ENCODE peak calls at places on chromosomes 5 and 9, in seven cellular contexts. R, K, E, G, T, A and C are unnamed samples.

GRCh38 chr5:111502976-111503375 is 9.4 kb downstream of the STARD4 start:
- DNase-seq in R (no peak), K (no peak), E (no peak), G (no peak), T (no peak), A (no peak), C (no peak)

GRCh38 chr9:119839888-119840287 is 470.7 kb upstream of the BRINP1 start:
- DNase-seq in R (no peak), K (no peak), E (no peak), G (no peak), T (no peak), A (no peak), C (no peak)

GRCh38 chr9:116271991-116272390 is 118.4 kb downstream of the PAPPA start:
- DNase-seq in R (no peak), K (no peak), E (no peak), G (no peak), T (no peak), A (no peak), C (no peak)

GRCh38 chr5:150661086-150661485 is at the start of gene MYOZ3:
- DNase-seq in R (no peak), K (no peak), E (no peak), G (peak), T (no peak), A (no peak), C (no peak)

GRCh38 chr5:54254482-54255198 is 55.7 kb downstream of the ARL15 start:
- DNase-seq in R (no peak), K (peak), E (no peak), G (no peak), T (no peak), A (no peak), C (no peak)

GRCh38 chr9:107712390-107712789 is 222.8 kb upstream of the KLF4 start:
- DNase-seq in R (peak), K (peak), E (no peak), G (peak), T (no peak), A (no peak), C (peak)

GRCh38 chr9:84296146-84296843 is 44.3 kb downstream of the SLC28A3 start:
- DNase-seq in R (peak), K (no peak), E (no peak), G (peak), T (no peak), A (peak), C (peak)

GRCh38 chr5:173984218-173984617 is 4.8 kb upstream of the C5orf47 start:
- DNase-seq in R (no peak), K (peak), E (no peak), G (no peak), T (no peak), A (no peak), C (no peak)

GRCh38 chr9:96299823-96300222 is 2.2 kb downstream of the HSD17B3 start:
- DNase-seq in R (peak), K (no peak), E (no peak), G (no peak), T (no peak), A (no peak), C (peak)

GRCh38 chr5:128409401-128409800 is 128.6 kb downstream of the FBN2 start:
- DNase-seq in R (peak), K (no peak), E (no peak), G (no peak), T (no peak), A (no peak), C (no peak)

GRCh38 chr5:128412145-128412930 is 125.7 kb downstream of the FBN2 start:
- DNase-seq in R (no peak), K (no peak), E (no peak), G (no peak), T (no peak), A (no peak), C (no peak)

GRCh38 chr5:128413356-128413755 is 124.7 kb downstream of the FBN2 start:
- DNase-seq in R (no peak), K (no peak), E (no peak), G (no peak), T (no peak), A (no peak), C (no peak)

GRCh38 chr5:128408622-128409021 is 129.4 kb downstream of the FBN2 start:
- DNase-seq in R (no peak), K (no peak), E (no peak), G (no peak), T (no peak), A (no peak), C (no peak)

GRCh38 chr5:128414469-128414868 is 123.6 kb downstream of the FBN2 start:
- DNase-seq in R (no peak), K (no peak), E (no peak), G (no peak), T (no peak), A (no peak), C (no peak)
- H3K27ac ChIP-seq in R (no peak), K (no peak), E (no peak), G (no peak), T (no peak), A (no peak), C (no peak)

GRCh38 chr9:111179577-111179976 is 141.3 kb upstream of the LPAR1 start:
- DNase-seq in R (no peak), K (no peak), E (no peak), G (no peak), T (no peak), A (no peak), C (no peak)
- H3K27ac ChIP-seq in R (no peak), K (no peak), E (no peak), G (no peak), T (no peak), A (no peak), C (no peak)

DNA sequence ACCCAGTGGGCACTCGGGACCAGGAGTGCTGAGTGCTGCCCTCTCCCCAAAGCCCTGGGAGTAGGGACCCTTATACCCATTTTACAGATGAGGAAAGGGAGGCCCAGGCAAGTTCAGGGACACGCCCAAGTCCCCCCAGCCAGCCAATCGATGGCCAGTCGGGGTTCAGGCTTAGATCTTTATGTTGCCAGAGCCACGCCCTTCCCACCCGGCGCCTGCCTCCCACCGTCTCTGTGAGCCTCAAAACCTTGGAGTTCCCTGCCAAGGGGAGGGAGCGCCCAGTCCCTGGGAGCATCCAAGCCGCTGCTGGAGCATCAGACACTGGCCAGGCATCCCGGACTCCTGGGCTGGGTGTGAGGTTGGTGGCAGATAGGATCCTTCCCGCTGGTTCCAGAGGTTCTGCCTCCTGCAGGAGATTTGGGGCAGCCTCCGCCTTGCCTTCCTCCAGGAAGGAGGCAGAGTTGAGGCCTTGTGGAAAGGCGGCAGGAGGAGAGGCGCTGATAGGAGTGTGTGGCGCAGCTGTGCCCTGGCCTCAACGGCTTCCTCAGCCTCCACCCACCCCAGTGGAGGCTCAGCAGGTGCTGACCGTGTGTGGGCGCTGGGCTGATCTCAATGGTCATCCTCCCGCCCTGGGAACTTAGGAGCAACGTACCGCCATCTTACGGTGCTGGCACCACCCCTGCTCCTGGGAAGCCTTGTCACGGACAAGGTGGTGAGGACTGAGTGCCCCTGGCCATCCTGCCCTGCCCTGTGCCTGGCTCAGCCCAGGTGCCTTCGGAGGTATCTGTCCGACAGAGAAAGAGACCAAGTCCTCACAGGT is 10.1 kb downstream of the NCS1 start:
- DNase-seq in R (no peak), K (no peak), E (no peak), G (peak), T (peak), A (no peak), C (no peak)
- H3K27ac ChIP-seq in R (no peak), K (peak), E (no peak), G (peak), T (no peak), A (no peak), C (no peak)

GRCh38 chr9:97560851-97561250 is 59.4 kb downstream of the TMOD1 start:
- DNase-seq in R (no peak), K (no peak), E (no peak), G (no peak), T (no peak), A (no peak), C (no peak)
- H3K27ac ChIP-seq in R (no peak), K (no peak), E (no peak), G (no peak), T (no peak), A (no peak), C (no peak)